ENCODE peak calls at places on chromosomes 16 and 17, in four cellular contexts. One of them, this sample, is unnamed.
A peak's percentile ranks its signal among the peaks of the same experiment; 100 is the strongest.

GRCh38 chr17:21678451-21679081 is 13.8 kb upstream of the KCNJ18 start:
- DNase-seq in fibroblast of lung: no peak
- DNase-seq in neural progenitor cell: no peak
- DNase-seq in cardiac muscle cell: no peak
- DNase-seq in this sample: no peak

GRCh38 chr17:33730131-33730530 is 437.0 kb upstream of the ASIC2 start:
- DNase-seq in fibroblast of lung: no peak
- DNase-seq in cardiac muscle cell: no peak
- DNase-seq in neural progenitor cell: no peak
- DNase-seq in this sample: no peak

GRCh38 chr17:17151055-17151454 is 55.1 kb downstream of the PLD6 start:
- DNase-seq in fibroblast of lung: peak; percentile 43
- DNase-seq in neural progenitor cell: no peak
- DNase-seq in cardiac muscle cell: peak; percentile 70
- DNase-seq in this sample: no peak

GRCh38 chr16:71722801-71723536 is 1.5 kb downstream of the PHLPP2 start:
- DNase-seq in fibroblast of lung: peak; percentile 54
- DNase-seq in neural progenitor cell: peak; percentile 90
- DNase-seq in cardiac muscle cell: peak; percentile 78
- DNase-seq in this sample: no peak

GRCh38 chr16:74740795-74741304 is 33.8 kb downstream of the FA2H start:
- DNase-seq in fibroblast of lung: peak; percentile 49
- DNase-seq in neural progenitor cell: no peak
- DNase-seq in cardiac muscle cell: no peak
- DNase-seq in this sample: no peak

GRCh38 chr16:24980077-24980793 is 34.9 kb downstream of the ARHGAP17 start:
- DNase-seq in neural progenitor cell: no peak
- DNase-seq in cardiac muscle cell: no peak
- DNase-seq in fibroblast of lung: no peak
- DNase-seq in this sample: no peak

GRCh38 chr17:17127730-17128291 is 78.3 kb downstream of the PLD6 start:
- DNase-seq in cardiac muscle cell: no peak
- DNase-seq in fibroblast of lung: no peak
- DNase-seq in neural progenitor cell: no peak
- DNase-seq in this sample: no peak

GRCh38 chr17:30095507-30096244 is 20.9 kb upstream of the NSRP1 start:
- DNase-seq in cardiac muscle cell: peak; percentile 84
- DNase-seq in neural progenitor cell: peak; percentile 64
- DNase-seq in fibroblast of lung: peak; percentile 79
- DNase-seq in this sample: no peak

GRCh38 chr16:69108905-69109252 is 3.4 kb downstream of the HAS3 start:
- DNase-seq in cardiac muscle cell: no peak
- DNase-seq in fibroblast of lung: no peak
- DNase-seq in neural progenitor cell: no peak
- DNase-seq in this sample: no peak

GRCh38 chr17:2695243-2695960 is 16.2 kb downstream of the CLUH start:
- DNase-seq in cardiac muscle cell: no peak
- DNase-seq in neural progenitor cell: no peak
- DNase-seq in fibroblast of lung: no peak
- DNase-seq in this sample: no peak

GRCh38 chr16:58236231-58236690 is 38.4 kb upstream of the CSNK2A2 start:
- DNase-seq in cardiac muscle cell: peak; percentile 62
- DNase-seq in neural progenitor cell: peak; percentile 93
- DNase-seq in fibroblast of lung: peak; percentile 56
- DNase-seq in this sample: no peak

GRCh38 chr16:85557976-85558589 is 55.0 kb upstream of the GSE1 start:
- DNase-seq in cardiac muscle cell: no peak
- DNase-seq in fibroblast of lung: no peak
- DNase-seq in neural progenitor cell: no peak
- DNase-seq in this sample: no peak

GRCh38 chr17:14123579-14124278 is 54.4 kb downstream of the COX10 start:
- DNase-seq in fibroblast of lung: no peak
- DNase-seq in neural progenitor cell: no peak
- DNase-seq in cardiac muscle cell: no peak
- DNase-seq in this sample: no peak

GRCh38 chr16:82368041-82368440 is 198.0 kb upstream of the MPHOSPH6 start:
- DNase-seq in fibroblast of lung: peak; percentile 9
- DNase-seq in cardiac muscle cell: peak; percentile 35
- DNase-seq in neural progenitor cell: peak; percentile 52
- DNase-seq in this sample: no peak

GRCh38 chr16:23950291-23950894 is 114.6 kb downstream of the PRKCB start:
- DNase-seq in fibroblast of lung: no peak
- DNase-seq in neural progenitor cell: no peak
- DNase-seq in cardiac muscle cell: no peak
- DNase-seq in this sample: no peak

GRCh38 chr16:47392114-47392513 is 68.7 kb downstream of the ITFG1 start:
- DNase-seq in cardiac muscle cell: peak; percentile 26
- DNase-seq in fibroblast of lung: no peak
- DNase-seq in neural progenitor cell: no peak
- DNase-seq in this sample: no peak

GRCh38 chr16:74608944-74609343 is 2.0 kb upstream of the GLG1 start:
- DNase-seq in neural progenitor cell: no peak
- DNase-seq in cardiac muscle cell: no peak
- DNase-seq in fibroblast of lung: no peak
- DNase-seq in this sample: no peak

GRCh38 chr17:51251010-51251409 is 8.8 kb downstream of the MBTD1 start:
- DNase-seq in cardiac muscle cell: peak; percentile 1
- DNase-seq in fibroblast of lung: no peak
- DNase-seq in neural progenitor cell: no peak
- DNase-seq in this sample: no peak

GRCh38 chr17:73338050-73338491 is 26.3 kb upstream of the CDC42EP4 start:
- DNase-seq in neural progenitor cell: no peak
- DNase-seq in fibroblast of lung: peak; percentile 81
- DNase-seq in cardiac muscle cell: no peak
- DNase-seq in this sample: no peak

GRCh38 chr16:68000024-68000423 is 740 bp upstream of the DPEP2 start:
- DNase-seq in fibroblast of lung: no peak
- DNase-seq in neural progenitor cell: no peak
- DNase-seq in cardiac muscle cell: no peak
- DNase-seq in this sample: no peak

GRCh38 chr17:73231363-73231762 is 30.3 kb downstream of the CPSF4L start:
- DNase-seq in fibroblast of lung: peak; percentile 28
- DNase-seq in cardiac muscle cell: peak; percentile 27
- DNase-seq in neural progenitor cell: no peak
- DNase-seq in this sample: no peak

GRCh38 chr17:72978593-72979218 is 113.8 kb downstream of the SLC39A11 start:
- DNase-seq in fibroblast of lung: no peak
- DNase-seq in neural progenitor cell: no peak
- DNase-seq in cardiac muscle cell: peak; percentile 26
- DNase-seq in this sample: no peak

GRCh38 chr16:56611281-56611833 is 3.0 kb downstream of the MT2A start:
- DNase-seq in fibroblast of lung: peak; percentile 74
- DNase-seq in cardiac muscle cell: peak; percentile 58
- DNase-seq in neural progenitor cell: no peak
- DNase-seq in this sample: no peak

GRCh38 chr17:79981661-79982101 is 54.0 kb downstream of the TBC1D16 start:
- DNase-seq in neural progenitor cell: peak; percentile 72
- DNase-seq in cardiac muscle cell: no peak
- DNase-seq in fibroblast of lung: no peak
- DNase-seq in this sample: no peak

GRCh38 chr16:27762441-27762840 is 212.5 kb downstream of the KATNIP start:
- DNase-seq in fibroblast of lung: no peak
- DNase-seq in neural progenitor cell: no peak
- DNase-seq in cardiac muscle cell: peak; percentile 46
- DNase-seq in this sample: no peak

GRCh38 chr16:78375055-78375679 is 275.7 kb downstream of the WWOX start:
- DNase-seq in cardiac muscle cell: no peak
- DNase-seq in fibroblast of lung: no peak
- DNase-seq in neural progenitor cell: no peak
- DNase-seq in this sample: no peak

GRCh38 chr17:51275381-51275780 is 15.0 kb downstream of the UTP18 start:
- DNase-seq in cardiac muscle cell: peak; percentile 62
- DNase-seq in neural progenitor cell: no peak
- DNase-seq in fibroblast of lung: peak; percentile 42
- DNase-seq in this sample: no peak

GRCh38 chr17:28038802-28039600 is 3.5 kb upstream of the NLK start:
- DNase-seq in neural progenitor cell: no peak
- DNase-seq in cardiac muscle cell: peak; percentile 29
- DNase-seq in fibroblast of lung: peak; percentile 54
- DNase-seq in this sample: no peak

GRCh38 chr17:82520041-82520910 is 744 bp downstream of the FOXK2 start:
- DNase-seq in cardiac muscle cell: peak; percentile 31
- DNase-seq in fibroblast of lung: no peak
- DNase-seq in neural progenitor cell: peak; percentile 53
- DNase-seq in this sample: no peak

GRCh38 chr16:67943619-67944503 is at the start of gene LCAT:
- DNase-seq in neural progenitor cell: peak; percentile 38
- DNase-seq in fibroblast of lung: peak; percentile 56
- DNase-seq in cardiac muscle cell: peak; percentile 67
- DNase-seq in this sample: no peak

GRCh38 chr17:77594416-77595209 is 363.9 kb upstream of the TNRC6C start:
- DNase-seq in neural progenitor cell: no peak
- DNase-seq in cardiac muscle cell: no peak
- DNase-seq in fibroblast of lung: no peak
- DNase-seq in this sample: no peak

DNA sequence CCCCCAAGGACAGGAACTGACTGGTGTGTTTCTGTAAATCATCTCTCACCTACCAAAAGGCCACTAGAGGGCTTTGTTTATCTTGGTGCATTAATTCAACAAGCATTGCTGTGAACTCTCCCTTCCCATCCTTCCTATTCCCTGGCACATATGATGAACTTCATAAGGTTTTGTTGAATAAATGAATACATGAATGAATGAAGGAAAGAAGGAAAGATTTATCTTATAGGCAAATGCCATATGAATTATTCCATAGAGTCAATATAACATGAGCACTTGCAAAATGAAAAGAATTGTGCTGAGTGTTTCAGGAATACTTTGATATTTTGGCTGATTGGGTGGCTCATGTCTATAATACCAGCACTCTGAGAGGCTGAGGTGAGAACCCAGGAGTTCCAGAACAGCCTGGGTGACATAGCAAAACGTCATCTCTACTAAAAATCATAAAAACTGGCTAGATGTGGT is 4.3 kb downstream of the SPDYE4 start:
- DNase-seq in neural progenitor cell: no peak
- DNase-seq in fibroblast of lung: peak; percentile 7
- DNase-seq in cardiac muscle cell: peak; percentile 45
- DNase-seq in this sample: no peak
- TF ChIP-seq CTCF in neural progenitor cell: peak; percentile 45
- TF ChIP-seq CTCF in fibroblast of lung: no peak
- TF ChIP-seq CTCF in cardiac muscle cell: peak; percentile 53
- TF ChIP-seq CTCF in this sample: peak; percentile 11

GRCh38 chr17:36506249-36506826 is 19.9 kb downstream of the ZNHIT3 start:
- DNase-seq in neural progenitor cell: no peak
- DNase-seq in fibroblast of lung: no peak
- DNase-seq in cardiac muscle cell: no peak
- DNase-seq in this sample: no peak
- H3K36me3 ChIP-seq in neural progenitor cell: no peaks in the 10 kb centered on the region
- H3K36me3 ChIP-seq in fibroblast of lung: peaks cover 16% of the 10 kb centered on the region
- H3K36me3 ChIP-seq in cardiac muscle cell: no peaks in the 10 kb centered on the region
- H3K36me3 ChIP-seq in this sample: peaks cover 9% of the 10 kb centered on the region

GRCh38 chr16:88733630-88734360 is 27.5 kb downstream of the CTU2 start:
- DNase-seq in cardiac muscle cell: no peak
- DNase-seq in neural progenitor cell: no peak
- DNase-seq in fibroblast of lung: no peak
- DNase-seq in this sample: no peak

GRCh38 chr16:88730632-88731607 is 24.6 kb downstream of the CTU2 start:
- DNase-seq in fibroblast of lung: no peak
- DNase-seq in cardiac muscle cell: peak; percentile 35
- DNase-seq in neural progenitor cell: no peak
- DNase-seq in this sample: no peak

GRCh38 chr16:88732961-88733294 is 26.6 kb downstream of the CTU2 start:
- DNase-seq in cardiac muscle cell: no peak
- DNase-seq in neural progenitor cell: no peak
- DNase-seq in fibroblast of lung: no peak
- DNase-seq in this sample: no peak

GRCh38 chr16:88731699-88732098 is 25.4 kb downstream of the CTU2 start:
- DNase-seq in cardiac muscle cell: no peak
- DNase-seq in neural progenitor cell: no peak
- DNase-seq in fibroblast of lung: no peak
- DNase-seq in this sample: peak; percentile 84

GRCh38 chr16:88732172-88732960 is 26.1 kb downstream of the CTU2 start:
- DNase-seq in cardiac muscle cell: no peak
- DNase-seq in fibroblast of lung: no peak
- DNase-seq in neural progenitor cell: no peak
- DNase-seq in this sample: no peak
- H3K4me3 ChIP-seq in cardiac muscle cell: no peak overlapping the region
- H3K4me3 ChIP-seq in fibroblast of lung: no peak overlapping the region
- H3K4me3 ChIP-seq in neural progenitor cell: no peak overlapping the region
- H3K4me3 ChIP-seq in this sample: no peak overlapping the region

DNA sequence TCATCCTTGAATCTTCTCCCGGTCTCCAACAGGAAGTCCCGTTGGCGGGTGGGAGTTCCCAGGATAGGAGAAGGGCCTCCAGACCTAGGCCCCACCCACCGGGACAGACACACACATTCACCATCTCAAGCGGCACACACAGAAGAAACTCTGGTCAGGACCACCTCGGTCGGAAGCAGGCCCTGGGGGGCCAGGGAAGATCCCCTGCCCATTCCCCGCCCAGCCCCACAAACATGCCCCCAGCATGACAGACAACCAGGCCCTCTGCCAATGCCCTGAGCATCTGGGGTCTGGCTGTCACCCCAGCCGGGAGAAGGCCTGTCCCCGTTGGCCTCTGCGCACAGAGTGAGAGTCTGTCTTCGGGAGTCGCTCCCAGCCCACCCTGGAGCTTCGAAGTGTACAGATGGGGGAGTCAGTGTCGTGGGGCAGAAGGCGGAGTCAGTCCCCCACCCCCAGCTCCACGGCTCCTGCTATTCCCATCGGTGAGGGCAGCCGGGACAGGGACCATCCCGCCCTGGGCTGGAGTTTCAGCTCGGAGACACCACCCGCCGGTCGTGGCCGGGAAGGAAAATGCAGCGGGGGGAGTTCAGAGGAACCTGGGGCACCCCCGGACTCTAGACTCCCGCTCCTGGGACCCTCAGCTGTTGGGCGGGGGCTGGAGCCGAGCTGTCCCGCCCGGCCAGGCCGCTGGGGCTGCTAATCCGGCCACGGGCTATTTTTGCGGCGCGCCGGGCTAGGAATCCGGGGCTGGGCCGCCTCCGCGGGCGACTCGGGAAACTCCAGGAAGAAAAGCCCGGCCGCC is 690 bp downstream of the RHBDF1 start:
- DNase-seq in neural progenitor cell: peak; percentile 79
- DNase-seq in cardiac muscle cell: peak; percentile 69
- DNase-seq in fibroblast of lung: peak; percentile 74
- DNase-seq in this sample: no peak
- TF ChIP-seq CTCF in neural progenitor cell: no peak
- TF ChIP-seq CTCF in cardiac muscle cell: no peak
- TF ChIP-seq CTCF in fibroblast of lung: no peak
- TF ChIP-seq CTCF in this sample: no peak

GRCh38 chr17:62597920-62598319 is 29.6 kb upstream of the MRC2 start:
- DNase-seq in fibroblast of lung: peak; percentile 52
- DNase-seq in cardiac muscle cell: peak; percentile 62
- DNase-seq in neural progenitor cell: no peak
- DNase-seq in this sample: no peak

GRCh38 chr17:62599964-62600657 is 27.4 kb upstream of the MRC2 start:
- DNase-seq in neural progenitor cell: no peak
- DNase-seq in fibroblast of lung: no peak
- DNase-seq in cardiac muscle cell: no peak
- DNase-seq in this sample: no peak

GRCh38 chr17:62596662-62597061 is 30.8 kb upstream of the MRC2 start:
- DNase-seq in neural progenitor cell: no peak
- DNase-seq in fibroblast of lung: no peak
- DNase-seq in cardiac muscle cell: no peak
- DNase-seq in this sample: no peak

GRCh38 chr17:62595484-62595883 is 32.0 kb upstream of the MRC2 start:
- DNase-seq in neural progenitor cell: no peak
- DNase-seq in fibroblast of lung: no peak
- DNase-seq in cardiac muscle cell: no peak
- DNase-seq in this sample: no peak

GRCh38 chr17:62597150-62597549 is 30.3 kb upstream of the MRC2 start:
- DNase-seq in cardiac muscle cell: no peak
- DNase-seq in neural progenitor cell: no peak
- DNase-seq in fibroblast of lung: no peak
- DNase-seq in this sample: no peak
- H3K36me3 ChIP-seq in cardiac muscle cell: peaks cover 30% of the 10 kb centered on the region
- H3K36me3 ChIP-seq in neural progenitor cell: peaks cover 22% of the 10 kb centered on the region
- H3K36me3 ChIP-seq in fibroblast of lung: peaks cover 10% of the 10 kb centered on the region
- H3K36me3 ChIP-seq in this sample: peaks cover 8% of the 10 kb centered on the region